ENCODE peak calls at places on chromosomes 2 and 18, in eight cellular contexts. G, T, I, X, V, Y, L and E are unnamed samples.

GRCh38 chr2:156321243-156321904 is 11.1 kb downstream of the NR4A2 start:
- DNase-seq in G (no peak), T (no peak), I (peak), X (peak), V (no peak), Y (no peak), L (no peak), E (no peak)

GRCh38 chr2:72937356-72937669 is 20.0 kb downstream of the EMX1 start:
- DNase-seq in G (no peak), T (no peak), I (no peak), X (no peak), V (no peak), Y (no peak), L (no peak), E (no peak)

GRCh38 chr2:55175254-55176093 is 56.6 kb downstream of the CLHC1 start:
- DNase-seq in G (peak), T (no peak), I (peak), X (peak), V (no peak), Y (peak), L (no peak), E (no peak)

GRCh38 chr18:29512203-29512602 is 1335.3 kb upstream of the CDH2 start:
- DNase-seq in G (no peak), T (no peak), I (no peak), X (no peak), V (no peak), Y (no peak), L (no peak), E (no peak)

GRCh38 chr2:36589230-36589630 is 8.7 kb downstream of the FEZ2 start:
- DNase-seq in G (no peak), T (no peak), I (peak), X (no peak), V (no peak), Y (no peak), L (no peak), E (no peak)

GRCh38 chr2:73077424-73077795 is 5.9 kb upstream of the SFXN5 start:
- DNase-seq in G (no peak), T (no peak), I (no peak), X (no peak), V (no peak), Y (no peak), L (no peak), E (no peak)

GRCh38 chr2:173027181-173028128 is 48.2 kb upstream of the MAP3K20 start:
- DNase-seq in G (peak), T (peak), I (peak), X (peak), V (peak), Y (peak), L (peak), E (peak)

GRCh38 chr2:83217862-83218261 is 1241.2 kb downstream of the SUCLG1 start:
- DNase-seq in G (no peak), T (no peak), I (no peak), X (no peak), V (no peak), Y (no peak), L (no peak), E (no peak)

GRCh38 chr18:12159446-12159845 is 65.8 kb downstream of the ANKRD62 start:
- DNase-seq in G (no peak), T (peak), I (no peak), X (no peak), V (no peak), Y (no peak), L (no peak), E (no peak)

GRCh38 chr2:46970334-46971288 is 55.0 kb upstream of the MCFD2 start:
- DNase-seq in G (no peak), T (peak), I (no peak), X (no peak), V (no peak), Y (peak), L (no peak), E (no peak)

GRCh38 chr2:11498543-11499034 is 32.6 kb upstream of the E2F6 start:
- DNase-seq in G (no peak), T (no peak), I (peak), X (peak), V (peak), Y (no peak), L (no peak), E (peak)

GRCh38 chr2:18518116-18519111 is 42.0 kb downstream of the RDH14 start:
- DNase-seq in G (no peak), T (peak), I (no peak), X (no peak), V (no peak), Y (peak), L (no peak), E (no peak)

GRCh38 chr2:142687509-142687908 is 190.0 kb upstream of the KYNU start:
- DNase-seq in G (no peak), T (no peak), I (no peak), X (no peak), V (no peak), Y (no peak), L (no peak), E (no peak)

GRCh38 chr2:197673606-197674005 is 1.8 kb downstream of the RFTN2 start:
- DNase-seq in G (no peak), T (no peak), I (no peak), X (no peak), V (no peak), Y (no peak), L (no peak), E (no peak)

GRCh38 chr2:237165405-237166276 is 80.0 kb downstream of the COPS8 start:
- DNase-seq in G (no peak), T (no peak), I (peak), X (peak), V (no peak), Y (peak), L (peak), E (no peak)

GRCh38 chr2:8539743-8540551 is 141.9 kb upstream of the ID2 start:
- DNase-seq in G (no peak), T (no peak), I (no peak), X (peak), V (no peak), Y (no peak), L (no peak), E (no peak)
- TF ChIP-seq CTCF in G (no peak), T (peak), I (no peak), X (no peak), V (no peak), Y (no peak), L (no peak), E (no peak)

GRCh38 chr2:121297217-121297830 is 12.3 kb upstream of the TFCP2L1 start:
- DNase-seq in G (peak), T (peak), I (peak), X (peak), V (peak), Y (peak), L (peak), E (peak)
- TF ChIP-seq CTCF in G (peak), T (peak), I (peak), X (peak), V (peak), Y (peak), L (peak), E (peak)

DNA sequence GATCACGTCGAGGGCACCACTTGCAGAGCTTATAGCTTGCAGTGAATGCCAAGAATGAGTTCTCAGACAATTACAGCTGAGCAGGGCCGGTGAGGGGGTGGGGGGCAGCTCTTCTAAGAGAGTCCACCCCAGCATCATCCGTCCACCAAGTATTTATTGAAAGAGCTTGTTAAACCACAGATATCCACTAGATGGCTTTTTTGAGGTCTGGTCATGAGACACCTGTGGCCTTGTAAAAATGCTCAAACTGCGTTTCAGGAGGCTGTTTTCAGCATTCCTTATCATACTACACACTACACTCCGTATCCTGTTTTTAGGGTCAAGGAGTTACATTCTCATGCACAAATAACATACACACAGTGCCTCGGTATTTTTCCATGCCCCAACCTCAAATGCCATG is 51.5 kb downstream of the DNAJC10 start:
- DNase-seq in G (no peak), T (peak), I (peak), X (peak), V (no peak), Y (peak), L (no peak), E (no peak)
- TF ChIP-seq CTCF in G (peak), T (peak), I (peak), X (peak), V (peak), Y (peak), L (peak), E (peak)

DNA sequence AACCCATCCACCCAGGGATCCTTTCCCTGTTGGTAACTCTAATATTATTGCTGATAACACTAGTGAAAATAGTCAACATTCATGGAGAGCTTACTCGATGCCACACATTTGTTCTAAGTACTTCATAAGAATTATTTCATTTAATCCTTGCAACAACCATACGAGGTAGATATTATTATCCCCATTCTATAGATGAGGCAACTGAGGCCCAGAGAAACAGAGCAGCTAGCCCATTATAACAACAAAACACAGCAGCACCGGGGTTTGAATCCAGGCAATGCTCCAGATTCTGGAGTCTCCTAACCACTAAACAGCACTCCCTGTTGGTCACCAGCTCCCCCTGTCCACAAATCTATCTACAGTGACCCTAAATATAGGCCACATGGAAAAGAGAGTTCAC is 90.4 kb upstream of the PKDCC start:
- DNase-seq in G (no peak), T (no peak), I (no peak), X (no peak), V (no peak), Y (no peak), L (no peak), E (no peak)
- TF ChIP-seq CTCF in G (no peak), T (no peak), I (no peak), X (no peak), V (no peak), Y (no peak), L (no peak), E (no peak)

GRCh38 chr18:58662118-58662517 is 9.1 kb upstream of the MALT1 start:
- DNase-seq in G (no peak), T (no peak), I (no peak), X (no peak), V (no peak), Y (no peak), L (no peak), E (no peak)

GRCh38 chr18:58657494-58657893 is 13.8 kb upstream of the MALT1 start:
- DNase-seq in G (no peak), T (no peak), I (no peak), X (no peak), V (no peak), Y (no peak), L (no peak), E (no peak)

GRCh38 chr18:58659691-58660090 is 11.6 kb upstream of the MALT1 start:
- DNase-seq in G (no peak), T (no peak), I (no peak), X (no peak), V (no peak), Y (no peak), L (no peak), E (no peak)

GRCh38 chr18:58660915-58661314 is 10.3 kb upstream of the MALT1 start:
- DNase-seq in G (no peak), T (no peak), I (no peak), X (no peak), V (no peak), Y (no peak), L (no peak), E (no peak)

DNA sequence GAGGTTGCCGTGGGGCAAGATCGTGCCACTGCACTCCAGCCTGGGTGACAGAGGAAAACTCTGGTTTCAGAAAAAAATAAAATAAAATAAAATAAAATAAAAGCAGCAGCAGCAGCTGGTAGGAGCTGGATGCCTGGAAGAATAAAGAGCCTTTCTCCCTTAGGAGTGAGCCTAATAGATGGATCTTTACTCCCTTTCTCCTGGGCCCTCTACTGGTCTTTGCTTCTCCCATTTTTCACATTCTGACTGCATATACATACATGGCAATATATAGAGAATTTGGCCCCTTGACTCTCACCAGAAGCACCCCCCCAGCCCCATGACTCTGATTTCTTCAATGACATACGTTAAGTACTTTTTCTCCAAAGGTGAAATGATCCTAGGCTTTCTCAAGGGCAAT is 9.8 kb upstream of the MALT1 start:
- DNase-seq in G (no peak), T (peak), I (peak), X (peak), V (no peak), Y (peak), L (no peak), E (no peak)
- TF ChIP-seq CTCF in G (no peak), T (peak), I (peak), X (no peak), V (no peak), Y (peak), L (no peak), E (peak)

GRCh38 chr2:38602136-38602731 is 494 bp downstream of the HNRNPLL start:
- DNase-seq in G (no peak), T (no peak), I (peak), X (peak), V (peak), Y (no peak), L (peak), E (no peak)

GRCh38 chr2:38602732-38603401 is at the start of gene HNRNPLL:
- DNase-seq in G (peak), T (peak), I (peak), X (peak), V (peak), Y (peak), L (peak), E (peak)

GRCh38 chr2:38601463-38602135 is 1.1 kb downstream of the HNRNPLL start:
- DNase-seq in G (no peak), T (no peak), I (peak), X (peak), V (no peak), Y (peak), L (no peak), E (peak)

GRCh38 chr2:38605298-38605830 is 2.6 kb upstream of the HNRNPLL start:
- DNase-seq in G (no peak), T (no peak), I (no peak), X (no peak), V (no peak), Y (no peak), L (no peak), E (no peak)

DNA sequence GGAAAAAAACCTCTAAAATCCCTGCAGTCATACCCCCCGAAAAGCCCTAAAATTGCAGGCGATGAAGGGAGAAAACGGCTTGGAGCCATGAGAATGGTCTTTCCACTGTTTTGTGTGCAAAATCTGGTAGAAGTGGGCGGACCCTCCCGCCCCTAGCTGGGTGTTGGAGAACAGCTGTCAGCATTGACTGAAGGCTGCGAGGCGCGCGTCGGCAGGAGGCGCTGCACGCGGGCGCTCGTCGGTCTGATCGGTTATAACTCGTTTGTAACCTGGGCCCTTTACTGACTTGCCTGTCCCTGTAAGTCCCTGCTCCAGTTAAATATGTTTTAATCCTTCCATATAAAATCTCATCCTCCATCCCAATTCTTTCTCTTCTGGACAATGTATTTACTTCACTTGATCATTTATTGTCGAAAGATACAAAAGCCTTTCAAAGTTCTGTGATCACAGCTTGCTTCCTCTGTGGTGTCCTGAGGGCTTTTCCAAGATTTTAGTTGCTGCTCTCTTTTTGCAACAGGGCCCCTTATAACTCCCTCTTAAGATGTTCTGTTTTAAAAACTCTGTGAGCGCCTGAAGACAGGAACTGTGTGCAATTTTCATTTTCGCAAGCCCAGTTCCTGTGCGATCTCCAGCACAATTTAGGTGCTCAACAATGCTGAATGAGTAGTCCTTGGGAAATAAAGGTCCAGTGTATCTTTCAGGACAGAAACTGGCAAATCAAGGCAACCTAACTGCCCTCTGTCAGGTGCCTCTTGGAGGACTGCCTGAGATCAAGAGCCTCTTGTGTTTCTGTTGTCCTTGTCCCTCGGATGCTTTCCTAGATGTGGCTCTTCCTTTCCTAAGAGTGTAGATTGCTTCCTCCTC is 906 bp upstream of the HNRNPLL start:
- DNase-seq in G (peak), T (peak), I (peak), X (peak), V (peak), Y (peak), L (peak), E (peak)
- TF ChIP-seq CTCF in G (peak), T (peak), I (peak), X (peak), V (peak), Y (peak), L (peak), E (peak)

GRCh38 chr2:45399040-45399784 is 211.9 kb downstream of the SRBD1 start:
- DNase-seq in G (no peak), T (no peak), I (no peak), X (no peak), V (no peak), Y (no peak), L (no peak), E (no peak)
- TF ChIP-seq CTCF in G (no peak), T (no peak), I (no peak), X (no peak), V (no peak), Y (no peak), L (no peak), E (no peak)

DNA sequence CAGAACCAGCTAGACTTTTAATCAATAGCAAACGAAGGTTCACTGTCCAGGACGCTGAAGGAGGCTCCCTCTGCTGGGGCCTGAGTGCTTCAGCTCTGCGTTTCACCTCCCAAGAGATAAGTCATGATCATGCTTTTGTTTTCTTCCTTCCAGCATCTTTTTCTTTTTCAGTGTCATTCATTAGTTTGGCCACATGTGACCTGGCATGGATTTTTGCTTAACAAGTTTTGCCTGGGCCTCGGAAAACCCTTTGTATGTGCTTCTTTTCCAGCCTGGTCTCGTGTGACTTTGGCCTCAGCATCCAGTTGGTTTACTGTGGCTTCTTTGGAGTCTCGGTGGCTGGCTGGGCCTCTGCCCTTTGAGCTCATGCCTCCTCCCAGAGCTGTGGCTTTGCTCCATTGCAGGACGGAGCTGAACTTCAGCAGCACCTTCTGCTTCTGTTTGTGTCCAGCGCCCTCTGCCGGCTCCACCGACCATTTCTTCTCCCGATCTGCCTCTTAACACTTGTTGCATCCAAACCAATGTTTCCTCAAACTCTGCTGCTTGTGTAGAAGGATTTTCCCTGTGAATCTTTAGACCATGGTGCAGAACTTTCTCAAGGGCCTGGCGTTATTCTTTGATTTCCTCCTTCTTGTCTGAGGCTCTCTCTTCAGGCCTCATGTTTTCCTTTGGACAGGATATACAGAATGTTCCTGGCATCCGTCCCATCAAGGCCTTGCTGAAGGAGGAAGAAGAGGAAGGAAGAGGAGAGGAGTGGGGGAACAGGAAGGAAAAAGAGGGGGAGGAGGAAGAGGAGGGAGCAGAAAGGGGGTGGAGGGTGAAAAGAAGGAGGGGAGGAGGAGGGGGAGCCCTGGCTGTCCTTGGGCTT is 23.6 kb upstream of the HES6 start:
- DNase-seq in G (peak), T (peak), I (peak), X (peak), V (peak), Y (peak), L (peak), E (peak)
- TF ChIP-seq CTCF in G (peak), T (peak), I (peak), X (peak), V (peak), Y (peak), L (peak), E (peak)

GRCh38 chr18:9335255-9336045 is 877 bp downstream of the TWSG1 start:
- DNase-seq in G (no peak), T (no peak), I (no peak), X (peak), V (no peak), Y (peak), L (no peak), E (no peak)

GRCh38 chr18:9333441-9334350 is 877 bp upstream of the TWSG1 start:
- DNase-seq in G (no peak), T (no peak), I (no peak), X (peak), V (peak), Y (no peak), L (no peak), E (peak)

GRCh38 chr18:9337875-9338274 is 3.3 kb downstream of the TWSG1 start:
- DNase-seq in G (no peak), T (no peak), I (no peak), X (no peak), V (no peak), Y (no peak), L (no peak), E (no peak)

GRCh38 chr18:9336827-9337226 is 2.3 kb downstream of the TWSG1 start:
- DNase-seq in G (no peak), T (no peak), I (no peak), X (no peak), V (no peak), Y (no peak), L (no peak), E (no peak)

GRCh38 chr18:9334351-9335254 is at the start of gene TWSG1:
- DNase-seq in G (peak), T (peak), I (peak), X (peak), V (peak), Y (peak), L (peak), E (peak)
- TF ChIP-seq CTCF in G (no peak), T (peak), I (peak), X (peak), V (no peak), Y (peak), L (peak), E (peak)